ENCODE peak calls at places on chromosomes 2 and 18, in four cellular contexts. M is RPMI7951; Y is activated CD4-positive, alpha-beta T cell treated with anti-CD3 and anti-CD28 coated beads, Interleukin-2, amount 50 U/mL, for 4 hours; U is stimulated activated CD4-positive, alpha-beta T cell treated with anti-CD3 and anti-CD28 coated beads, TNF-alpha, amount 100 ng/mL, for 24 hours. N is an unnamed sample.

GRCh38 chr2:108621087-108621559 is 86.9 kb downstream of the LIMS1 start:
- DNase-seq in M (no peak), Y (peak), U (peak), N (peak)

GRCh38 chr2:226911932-226912331 is 76.1 kb downstream of the RHBDD1 start:
- DNase-seq in M (peak), Y (no peak), U (no peak), N (peak)

GRCh38 chr2:205170399-205170798 is 511.9 kb upstream of the NRP2 start:
- DNase-seq in M (no peak), Y (no peak), U (no peak), N (no peak)

GRCh38 chr2:46311651-46312223 is 14.5 kb downstream of the EPAS1 start:
- DNase-seq in M (no peak), Y (no peak), U (no peak), N (peak)

GRCh38 chr2:23249348-23249747 is 135.6 kb upstream of the KLHL29 start:
- DNase-seq in M (no peak), Y (no peak), U (no peak), N (no peak)

GRCh38 chr2:118853647-118854367 is 6.4 kb upstream of the EN1 start:
- DNase-seq in M (no peak), Y (no peak), U (no peak), N (no peak)

GRCh38 chr2:222399038-222399783 is 25.1 kb upstream of the SGPP2 start:
- DNase-seq in M (peak), Y (no peak), U (no peak), N (no peak)

GRCh38 chr2:236627846-236628245 is 58.2 kb downstream of the ACKR3 start:
- DNase-seq in M (no peak), Y (no peak), U (no peak), N (no peak)

GRCh38 chr2:149204686-149205085 is 125.7 kb upstream of the LYPD6 start:
- DNase-seq in M (no peak), Y (no peak), U (no peak), N (peak)

GRCh38 chr18:3294435-3295080 is 32.6 kb downstream of the MYL12B start:
- DNase-seq in M (peak), Y (no peak), U (no peak), N (peak)

GRCh38 chr2:100921685-100922161 is 80.4 kb upstream of the RPL31 start:
- DNase-seq in M (peak), Y (no peak), U (no peak), N (peak)

GRCh38 chr2:133346654-133347053 is 221.6 kb downstream of the NCKAP5 start:
- DNase-seq in M (peak), Y (no peak), U (no peak), N (peak)

GRCh38 chr2:48346124-48346536 is 183.8 kb upstream of the STON1 start:
- DNase-seq in M (peak), Y (no peak), U (no peak), N (peak)

GRCh38 chr18:53971331-53971730 is 253.1 kb downstream of the MBD2 start:
- DNase-seq in M (no peak), Y (no peak), U (no peak), N (no peak)

GRCh38 chr2:136997550-136997949 is 232.2 kb downstream of the THSD7B start:
- DNase-seq in M (peak), Y (no peak), U (no peak), N (no peak)

GRCh38 chr2:29519996-29520395 is 401.4 kb downstream of the ALK start:
- DNase-seq in M (no peak), Y (no peak), U (no peak), N (peak)

GRCh38 chr2:9950521-9951271 is 797 bp upstream of the GRHL1 start:
- DNase-seq in M (peak), Y (peak), U (peak), N (no peak)

GRCh38 chr2:240353086-240353798 is 82.2 kb upstream of the GPC1 start:
- DNase-seq in M (no peak), Y (no peak), U (no peak), N (no peak)

GRCh38 chr2:15686643-15687042 is 95.0 kb downstream of the DDX1 start:
- DNase-seq in M (no peak), Y (no peak), U (no peak), N (no peak)

N was measured in iris pigment epithelial cell.